ENCODE peak calls at places on chromosomes 3 and 15, in four cellular contexts. U, M, H and F are unnamed samples.

GRCh38 chr3:38224357-38224756 is 41.3 kb upstream of the SLC22A13 start:
- DNase-seq in U (no peak), M (peak; percentile 50), H (peak; percentile 25), F (no peak)

GRCh38 chr3:123765475-123766166 is 118.5 kb downstream of the MYLK start:
- DNase-seq in U (no peak), M (no peak), H (no peak), F (no peak)

GRCh38 chr3:190076601-190077444 is 43.9 kb downstream of the P3H2 start:
- DNase-seq in U (peak; percentile 62), M (peak; percentile 90), H (peak; percentile 99), F (peak; percentile 73)

GRCh38 chr15:78365931-78366330 is 25.8 kb downstream of the CRABP1 start:
- DNase-seq in U (no peak), M (peak; percentile 9), H (no peak), F (no peak)

GRCh38 chr3:142028174-142028833 is 121.0 kb downstream of the TFDP2 start:
- DNase-seq in U (no peak), M (peak; percentile 70), H (peak; percentile 92), F (peak; percentile 74)

GRCh38 chr3:164460851-164461250 is 617.4 kb downstream of the SI start:
- DNase-seq in U (no peak), M (no peak), H (peak; percentile 41), F (no peak)

GRCh38 chr3:58492385-58492970 is 582 bp downstream of the KCTD6 start:
- DNase-seq in U (no peak), M (peak; percentile 19), H (no peak), F (no peak)

GRCh38 chr15:31586841-31587240 is 260.2 kb downstream of the KLF13 start:
- DNase-seq in U (no peak), M (no peak), H (no peak), F (peak; percentile 52)

GRCh38 chr3:49896345-49896744 is 7.3 kb downstream of the MST1R start:
- DNase-seq in U (no peak), M (no peak), H (no peak), F (no peak)

GRCh38 chr3:146148468-146148931 is 12.5 kb downstream of the PLOD2 start:
- DNase-seq in U (no peak), M (peak; percentile 34), H (peak; percentile 75), F (peak; percentile 47)

GRCh38 chr15:70062321-70062956 is 35.3 kb downstream of the TLE3 start:
- DNase-seq in U (no peak), M (peak; percentile 32), H (peak; percentile 94), F (no peak)

GRCh38 chr15:49652922-49653321 is 32.1 kb downstream of the DTWD1 start:
- DNase-seq in U (no peak), M (no peak), H (no peak), F (no peak)

GRCh38 chr3:74347563-74348268 is 266.7 kb downstream of the CNTN3 start:
- DNase-seq in U (no peak), M (no peak), H (no peak), F (no peak)

GRCh38 chr3:194871143-194871863 is 185.6 kb downstream of the FAM43A start:
- DNase-seq in U (no peak), M (peak; percentile 89), H (peak; percentile 94), F (peak; percentile 93)

GRCh38 chr3:55453871-55454496 is 33.1 kb downstream of the WNT5A start:
- DNase-seq in U (no peak), M (no peak), H (no peak), F (no peak)

GRCh38 chr15:31478781-31479221 is 152.2 kb downstream of the KLF13 start:
- DNase-seq in U (no peak), M (no peak), H (no peak), F (no peak)

GRCh38 chr3:46442591-46443530 is 21.8 kb downstream of the LTF start:
- DNase-seq in U (no peak), M (no peak), H (no peak), F (peak; percentile 64)

GRCh38 chr15:71115567-71116351 is 488 bp downstream of the THSD4 start:
- DNase-seq in U (no peak), M (peak; percentile 62), H (peak; percentile 69), F (peak; percentile 64)

GRCh38 chr15:39919740-39920509 is at the start of gene GPR176:
- DNase-seq in U (peak; percentile 25), M (peak; percentile 66), H (peak; percentile 71), F (no peak)

GRCh38 chr3:47421741-47422649 is 41.2 kb downstream of the PTPN23 start:
- DNase-seq in U (no peak), M (peak; percentile 34), H (peak; percentile 31), F (peak; percentile 49)

GRCh38 chr15:81336568-81336967 is 12.6 kb upstream of the STARD5 start:
- DNase-seq in U (no peak), M (peak; percentile 64), H (peak; percentile 79), F (peak; percentile 57)

GRCh38 chr3:18946524-18946923 is 201.8 kb upstream of the KCNH8 start:
- DNase-seq in U (no peak), M (peak; percentile 52), H (no peak), F (peak; percentile 90)

GRCh38 chr15:73353734-73354133 is 15.0 kb downstream of the HCN4 start:
- DNase-seq in U (no peak), M (no peak), H (no peak), F (no peak)

GRCh38 chr15:59345326-59345725 is 27.3 kb downstream of the MYO1E start:
- DNase-seq in U (no peak), M (no peak), H (no peak), F (no peak)

GRCh38 chr3:123724306-123724705 is 139.5 kb upstream of the HACD2 start:
- DNase-seq in U (no peak), M (peak; percentile 35), H (no peak), F (no peak)

GRCh38 chr3:11060500-11061251 is 68.1 kb downstream of the SLC6A1 start:
- DNase-seq in U (no peak), M (peak; percentile 83), H (peak; percentile 61), F (peak; percentile 78)

GRCh38 chr3:101695779-101696372 is 9.4 kb upstream of the RPL24 start:
- DNase-seq in U (no peak), M (peak; percentile 91), H (peak; percentile 78), F (peak; percentile 75)

GRCh38 chr15:98012354-98012753 is 51.9 kb downstream of the ARRDC4 start:
- DNase-seq in U (no peak), M (no peak), H (no peak), F (no peak)

GRCh38 chr3:43394071-43394501 is 107.7 kb downstream of the SNRK start:
- DNase-seq in U (no peak), M (peak; percentile 15), H (peak; percentile 78), F (no peak)

GRCh38 chr15:76885212-76885611 is 19.9 kb downstream of the SCAPER start:
- DNase-seq in U (no peak), M (no peak), H (no peak), F (no peak)

DNA sequence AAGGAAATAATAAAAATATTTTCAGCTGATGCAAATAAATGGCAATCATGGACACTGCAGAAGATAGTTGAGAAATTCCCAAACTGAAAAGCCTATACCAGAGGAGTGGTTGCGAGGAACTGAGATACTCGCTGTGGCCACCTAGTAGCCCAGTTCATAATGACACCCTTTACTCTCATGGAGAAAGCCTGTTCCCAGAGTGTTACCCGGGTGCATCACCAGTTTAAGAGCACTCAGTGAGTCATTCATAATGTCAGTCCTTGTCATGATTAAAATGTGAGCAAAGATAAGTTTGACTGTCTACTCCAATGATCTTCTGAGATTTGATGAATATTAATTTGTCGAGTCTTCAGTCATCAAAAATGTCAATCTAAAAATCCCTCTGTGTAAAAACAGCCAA is 138.4 kb upstream of the LRRC3B start:
- DNase-seq in U (no peak), M (no peak), H (no peak), F (peak; percentile 42)
- TF ChIP-seq CTCF in U (no peak), M (no peak), H (no peak), F (peak; percentile 33)

GRCh38 chr3:193826126-193826795 is 233.3 kb downstream of the OPA1 start:
- DNase-seq in U (no peak), M (peak; percentile 53), H (peak; percentile 56), F (peak; percentile 81)
- TF ChIP-seq CTCF in U (no peak), M (no peak), H (no peak), F (no peak)

GRCh38 chr3:154040283-154040682 is 80.9 kb upstream of the ARHGEF26 start:
- DNase-seq in U (no peak), M (peak; percentile 69), H (peak; percentile 57), F (peak; percentile 49)
- TF ChIP-seq CTCF in U (no peak), M (peak; percentile 68), H (peak; percentile 54), F (peak; percentile 18)

GRCh38 chr3:170437696-170438407 is 19.2 kb downstream of the CLDN11 start:
- DNase-seq in U (no peak), M (no peak), H (no peak), F (no peak)
- TF ChIP-seq CTCF in U (no peak), M (no peak), H (no peak), F (no peak)

DNA sequence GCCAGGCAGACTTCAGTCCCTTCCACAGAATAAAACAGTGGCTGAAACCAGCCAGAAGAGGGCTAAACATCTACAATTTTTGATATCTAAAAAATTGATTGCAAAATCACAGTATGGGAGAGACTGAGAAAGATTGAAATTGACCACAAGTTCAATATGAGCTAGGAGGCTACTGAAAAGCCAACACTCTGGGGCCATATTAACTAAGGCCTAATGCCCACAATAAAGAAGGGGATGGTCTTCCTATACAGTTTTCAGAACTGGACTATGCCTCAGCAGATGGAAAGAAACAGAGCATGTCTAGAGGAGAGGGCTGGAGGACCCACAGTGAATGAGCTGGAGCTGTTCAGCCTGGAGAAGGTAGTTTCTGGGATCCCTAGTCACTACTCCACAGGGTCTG is 53.2 kb downstream of the WNT7A start:
- DNase-seq in U (no peak), M (peak; percentile 25), H (no peak), F (no peak)
- TF ChIP-seq CTCF in U (no peak), M (peak; percentile 39), H (no peak), F (no peak)

GRCh38 chr3:63135362-63135761 is 142.7 kb upstream of the SYNPR start:
- DNase-seq in U (no peak), M (no peak), H (no peak), F (no peak)
- TF ChIP-seq CTCF in U (no peak), M (no peak), H (no peak), F (no peak)

GRCh38 chr3:65665922-65666321 is 372.8 kb downstream of the MAGI1 start:
- DNase-seq in U (no peak), M (no peak), H (no peak), F (no peak)

GRCh38 chr3:65664927-65665326 is 373.8 kb downstream of the MAGI1 start:
- DNase-seq in U (no peak), M (no peak), H (no peak), F (no peak)

GRCh38 chr3:65667963-65668362 is 370.8 kb downstream of the MAGI1 start:
- DNase-seq in U (no peak), M (no peak), H (no peak), F (no peak)

GRCh38 chr3:65664436-65664835 is 374.3 kb downstream of the MAGI1 start:
- DNase-seq in U (no peak), M (no peak), H (no peak), F (no peak)

DNA sequence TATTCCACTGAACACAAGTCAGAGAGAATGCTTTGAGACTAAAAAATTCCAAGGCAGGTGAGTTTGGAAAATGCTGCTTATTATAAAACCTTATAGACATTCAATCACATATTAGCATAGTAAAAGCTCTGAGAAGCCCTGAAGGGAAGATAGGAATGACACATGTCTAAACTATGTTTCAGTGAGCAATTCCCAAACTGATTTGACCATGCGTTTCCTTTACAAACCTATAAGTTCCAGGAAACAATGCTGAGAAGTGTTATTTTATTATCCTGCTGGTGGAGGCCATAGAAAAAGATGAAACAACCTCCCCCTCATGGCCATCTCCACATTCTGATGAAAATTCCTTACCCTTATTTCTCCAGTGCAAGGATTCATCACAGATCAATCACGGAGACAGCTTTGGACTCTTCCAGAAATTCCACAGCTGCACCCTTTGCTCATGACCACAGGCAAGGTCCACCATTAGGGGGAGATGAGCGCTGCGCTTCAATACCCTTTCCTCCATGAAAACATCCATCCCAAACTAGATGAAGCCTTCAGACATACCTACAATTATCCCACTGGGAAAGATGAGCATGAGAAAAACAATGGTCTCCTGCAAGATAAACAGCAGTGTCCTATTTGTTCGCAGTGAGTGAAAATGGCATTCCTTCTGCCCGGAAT is 372.2 kb downstream of the MAGI1 start:
- DNase-seq in U (no peak), M (peak; percentile 67), H (peak; percentile 23), F (no peak)
- TF ChIP-seq CTCF in U (no peak), M (peak; percentile 17), H (peak; percentile 9), F (no peak)